ENCODE peak calls at places on chromosomes 12 and 14, in nine cellular contexts. I, Z, L, R, C, V, Y, O and M are unnamed samples.

GRCh38 chr12:65853489-65854157 is 29.3 kb downstream of the HMGA2 start:
- DNase-seq in I (peak; percentile 64), Z (no peak), L (peak; percentile 39), R (no peak), C (no peak), V (no peak), Y (no peak), O (no peak), M (no peak)

GRCh38 chr14:69479696-69480095 is 4.8 kb upstream of the PLEKHD1 start:
- DNase-seq in I (no peak), Z (no peak), L (no peak), R (no peak), C (no peak), V (no peak), Y (no peak), O (no peak), M (no peak)

GRCh38 chr12:76863811-76864210 is 15.0 kb downstream of the CSRP2 start:
- DNase-seq in I (no peak), Z (no peak), L (no peak), R (no peak), C (no peak), V (no peak), Y (no peak), O (no peak), M (peak; percentile 60)

GRCh38 chr14:30779210-30779609 is 95.1 kb upstream of the COCH start:
- DNase-seq in I (peak; percentile 28), Z (no peak), L (peak; percentile 10), R (no peak), C (no peak), V (no peak), Y (peak; percentile 3), O (peak; percentile 3), M (no peak)

GRCh38 chr14:70685480-70686197 is 43.9 kb downstream of the TTC9 start:
- DNase-seq in I (peak; percentile 26), Z (no peak), L (no peak), R (no peak), C (no peak), V (no peak), Y (no peak), O (no peak), M (no peak)

GRCh38 chr14:61535470-61535869 is 159.8 kb upstream of the HIF1A start:
- DNase-seq in I (no peak), Z (no peak), L (no peak), R (no peak), C (no peak), V (no peak), Y (no peak), O (no peak), M (no peak)

GRCh38 chr14:37172024-37172869 is at the start of gene SLC25A21:
- DNase-seq in I (peak; percentile 89), Z (peak; percentile 77), L (peak; percentile 65), R (peak; percentile 74), C (no peak), V (peak; percentile 89), Y (peak; percentile 84), O (peak; percentile 81), M (peak; percentile 47)

GRCh38 chr12:77847060-77847541 is 16.4 kb downstream of the NAV3 start:
- DNase-seq in I (peak; percentile 54), Z (no peak), L (no peak), R (no peak), C (peak; percentile 75), V (no peak), Y (peak; percentile 70), O (peak; percentile 86), M (peak; percentile 48)

GRCh38 chr14:67704484-67705089 is 2.9 kb downstream of the RDH12 start:
- DNase-seq in I (peak; percentile 53), Z (no peak), L (peak; percentile 37), R (peak; percentile 59), C (peak; percentile 45), V (no peak), Y (peak; percentile 77), O (peak; percentile 73), M (no peak)

GRCh38 chr12:94694732-94695131 is 44.4 kb upstream of the TMCC3 start:
- DNase-seq in I (no peak), Z (no peak), L (no peak), R (no peak), C (no peak), V (no peak), Y (no peak), O (no peak), M (no peak)

GRCh38 chr12:51819851-51820720 is 28.4 kb downstream of the FIGNL2 start:
- DNase-seq in I (peak; percentile 17), Z (peak; percentile 33), L (no peak), R (no peak), C (no peak), V (no peak), Y (no peak), O (no peak), M (no peak)

GRCh38 chr12:51820721-51821422 is 27.6 kb downstream of the FIGNL2 start:
- DNase-seq in I (peak; percentile 38), Z (peak; percentile 60), L (no peak), R (peak; percentile 86), C (no peak), V (no peak), Y (peak; percentile 42), O (no peak), M (no peak)

GRCh38 chr12:51822261-51822616 is 26.3 kb downstream of the FIGNL2 start:
- DNase-seq in I (no peak), Z (no peak), L (no peak), R (no peak), C (no peak), V (no peak), Y (no peak), O (no peak), M (no peak)

GRCh38 chr12:51822956-51823355 is 25.6 kb downstream of the FIGNL2 start:
- DNase-seq in I (no peak), Z (no peak), L (no peak), R (no peak), C (no peak), V (no peak), Y (no peak), O (no peak), M (no peak)

GRCh38 chr12:51821423-51822260 is 26.9 kb downstream of the FIGNL2 start:
- DNase-seq in I (no peak), Z (no peak), L (no peak), R (no peak), C (no peak), V (no peak), Y (no peak), O (no peak), M (no peak)
- H3K4me3 ChIP-seq in I (peak overlapping the region; percentile 44), Z (peak overlapping the region; percentile 62), L (peak overlapping the region; percentile 49), R (peak overlapping the region; percentile 51), C (no peak overlapping the region), V (no peak overlapping the region), Y (peak overlapping the region; percentile 52), O (peak overlapping the region; percentile 28), M (peak overlapping the region; percentile 55)

GRCh38 chr12:90921536-90921935 is 33.4 kb downstream of the CCER1 start:
- DNase-seq in I (no peak), Z (no peak), L (no peak), R (no peak), C (no peak), V (no peak), Y (no peak), O (no peak), M (no peak)
- H3K4me3 ChIP-seq in I (no peak overlapping the region), Z (no peak overlapping the region), L (no peak overlapping the region), R (no peak overlapping the region), C (no peak overlapping the region), V (no peak overlapping the region), Y (no peak overlapping the region), O (no peak overlapping the region), M (no peak overlapping the region)

DNA sequence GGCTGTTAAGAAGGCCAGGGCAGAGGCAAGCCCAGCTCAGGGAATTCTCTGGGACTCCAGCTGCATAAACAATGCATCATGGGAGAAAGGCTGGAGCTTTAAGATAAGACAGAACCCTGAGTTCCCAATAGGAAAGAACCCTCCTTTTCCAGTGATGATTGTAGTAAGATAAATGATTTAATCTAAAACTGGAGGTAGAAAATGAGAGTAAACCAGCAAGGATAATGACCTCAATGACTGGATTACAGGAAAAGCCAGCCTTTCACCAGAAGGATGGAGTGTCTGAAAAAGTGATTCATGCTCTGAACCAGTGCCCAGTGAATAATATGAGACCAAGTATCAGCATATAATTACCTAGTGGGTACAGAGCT is 45.9 kb downstream of the ITPR2 start:
- DNase-seq in I (peak; percentile 85), Z (no peak), L (peak; percentile 71), R (no peak), C (no peak), V (no peak), Y (peak; percentile 76), O (peak; percentile 89), M (no peak)
- H3K4me3 ChIP-seq in I (no peak overlapping the region), Z (no peak overlapping the region), L (no peak overlapping the region), R (no peak overlapping the region), C (no peak overlapping the region), V (no peak overlapping the region), Y (no peak overlapping the region), O (no peak overlapping the region), M (no peak overlapping the region)

DNA sequence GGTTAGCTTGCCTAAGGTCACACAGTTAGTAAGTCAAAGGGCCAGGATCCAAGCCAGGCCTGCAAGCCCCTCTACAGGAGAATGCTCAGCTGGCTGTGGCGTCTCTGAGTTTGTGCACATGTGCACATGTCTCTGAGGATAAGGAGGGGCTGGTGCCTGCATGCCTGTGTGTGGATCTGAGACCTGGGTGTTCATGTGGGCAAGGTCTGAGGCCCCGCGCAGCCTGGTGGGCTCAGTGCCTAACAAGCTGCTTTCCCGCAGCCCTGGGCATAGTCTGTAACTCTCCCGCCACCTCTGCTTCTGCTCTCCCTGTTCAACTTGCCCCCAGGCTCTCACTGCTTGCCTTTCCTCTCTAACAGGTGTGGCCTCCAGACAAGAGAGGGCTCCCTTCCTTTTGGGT is 4.3 kb upstream of the SLC6A12 start:
- DNase-seq in I (no peak), Z (no peak), L (no peak), R (no peak), C (no peak), V (peak; percentile 32), Y (no peak), O (no peak), M (no peak)
- H3K4me3 ChIP-seq in I (no peak overlapping the region), Z (no peak overlapping the region), L (no peak overlapping the region), R (no peak overlapping the region), C (no peak overlapping the region), V (no peak overlapping the region), Y (no peak overlapping the region), O (no peak overlapping the region), M (no peak overlapping the region)

GRCh38 chr12:57936513-57936883 is 4.9 kb upstream of the ATP23 start:
- DNase-seq in I (no peak), Z (no peak), L (no peak), R (no peak), C (no peak), V (no peak), Y (no peak), O (no peak), M (no peak)
- H3K4me3 ChIP-seq in I (peak overlapping the region; percentile 73), Z (peak overlapping the region; percentile 56), L (peak overlapping the region; percentile 71), R (peak overlapping the region; percentile 45), C (peak overlapping the region; percentile 79), V (peak overlapping the region; percentile 85), Y (peak overlapping the region; percentile 81), O (peak overlapping the region; percentile 34), M (peak overlapping the region; percentile 67)

DNA sequence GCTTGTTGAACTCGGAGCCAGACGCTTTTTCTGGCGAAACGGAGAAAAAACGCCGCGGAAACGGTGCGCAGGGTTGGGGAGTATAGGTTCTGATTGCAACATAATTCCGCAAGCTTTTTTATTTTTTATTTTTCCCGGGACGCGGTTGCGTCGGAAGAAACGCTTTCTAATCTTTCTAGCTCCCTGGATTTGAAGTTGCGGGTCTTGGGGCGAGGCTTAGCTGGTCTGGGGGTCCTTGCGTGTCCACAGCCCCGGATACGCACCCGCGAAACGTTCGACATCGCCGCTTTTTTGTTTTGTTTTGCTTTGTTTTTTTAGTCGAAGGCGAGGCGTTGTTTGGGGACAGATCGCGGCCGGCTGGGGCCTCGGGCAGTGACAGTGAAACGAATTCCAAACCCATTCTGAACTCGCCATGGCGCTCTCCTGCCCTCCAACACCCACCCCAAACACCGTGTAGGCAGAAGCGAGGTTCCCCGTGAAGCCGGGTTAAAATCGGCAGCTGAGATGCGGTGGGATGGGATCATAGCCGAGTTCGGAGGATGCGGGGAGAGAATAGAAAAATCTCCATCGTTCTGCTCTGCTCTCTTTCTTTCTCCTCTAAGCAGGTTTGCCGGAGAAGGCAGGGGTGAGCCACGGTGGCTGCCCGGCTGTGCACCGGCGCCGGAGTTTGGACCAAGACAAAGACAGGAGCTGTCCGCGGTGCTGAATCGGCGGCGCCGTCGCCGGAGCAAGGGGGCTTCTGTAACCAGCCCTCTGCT is 8.1 kb upstream of the LHX5 start:
- DNase-seq in I (peak; percentile 41), Z (no peak), L (no peak), R (no peak), C (no peak), V (no peak), Y (peak; percentile 51), O (peak; percentile 44), M (no peak)
- H3K4me3 ChIP-seq in I (no peak overlapping the region), Z (no peak overlapping the region), L (no peak overlapping the region), R (no peak overlapping the region), C (no peak overlapping the region), V (no peak overlapping the region), Y (peak overlapping the region; percentile 3), O (no peak overlapping the region), M (no peak overlapping the region)